ENCODE peak calls at places on chromosomes 12 and 14, in ten cellular contexts. Q is kidney tubule cell; N is activated CD4-positive, CD25-positive, alpha-beta regulatory T cell treated with anti-CD3 and anti-CD28 coated beads, Interleukin-2, amount 50 U/mL, for 72 hours; M is dermis blood vessel endothelial cell; I is K562; K is mesothelial cell of epicardium; D is T-cell; H is SW 1271; C is activated CD4-positive, alpha-beta T cell treated with anti-CD3 and anti-CD28 coated beads for 1 hour; U is MCF 10A. E is an unnamed sample.

GRCh38 chr12:12376636-12377448 is 20.0 kb downstream of the BORCS5 start:
- DNase-seq in Q (peak; percentile 81), N (no peak), M (peak; percentile 86), I (peak; percentile 23), K (no peak), D (peak; percentile 16), H (peak; percentile 21), C (no peak), U (peak; percentile 76), E (peak; percentile 86)

GRCh38 chr14:77612011-77612620 is 4.3 kb downstream of the SPTLC2 start:
- DNase-seq in Q (peak; percentile 63), N (no peak), M (no peak), I (no peak), K (no peak), D (no peak), H (no peak), C (no peak), U (no peak), E (peak; percentile 82)

GRCh38 chr12:27817761-27818160 is 37.7 kb upstream of the MANSC4 start:
- DNase-seq in Q (no peak), N (no peak), M (no peak), I (no peak), K (no peak), D (no peak), H (no peak), C (no peak), U (no peak), E (no peak)

GRCh38 chr12:98227162-98227561 is 288.2 kb upstream of the TMPO start:
- DNase-seq in Q (peak; percentile 12), N (no peak), M (peak; percentile 13), I (peak; percentile 18), K (no peak), D (no peak), H (no peak), C (no peak), U (peak; percentile 29), E (no peak)

GRCh38 chr12:1896964-1897363 is 21.5 kb downstream of the CACNA2D4 start:
- DNase-seq in Q (no peak), N (no peak), M (no peak), I (no peak), K (no peak), D (no peak), H (no peak), C (no peak), U (no peak), E (no peak)

GRCh38 chr12:89064780-89065179 is 287.5 kb downstream of the DUSP6 start:
- DNase-seq in Q (peak; percentile 91), N (no peak), M (no peak), I (no peak), K (no peak), D (no peak), H (no peak), C (no peak), U (peak; percentile 80), E (no peak)

GRCh38 chr14:90518941-90519256 is 122.1 kb downstream of the CALM1 start:
- DNase-seq in Q (peak; percentile 20), N (peak; percentile 54), M (peak; percentile 66), I (peak; percentile 66), K (no peak), D (peak; percentile 50), H (no peak), C (peak; percentile 33), U (peak; percentile 72), E (no peak)

GRCh38 chr12:27272375-27273028 is 28.4 kb downstream of the STK38L start:
- DNase-seq in Q (no peak), N (no peak), M (peak; percentile 69), I (no peak), K (no peak), D (no peak), H (no peak), C (no peak), U (no peak), E (no peak)

GRCh38 chr12:50083301-50083700 is 1.8 kb upstream of the SMARCD1 start:
- DNase-seq in Q (no peak), N (no peak), M (no peak), I (no peak), K (no peak), D (no peak), H (no peak), C (no peak), U (no peak), E (no peak)

GRCh38 chr12:29428630-29429029 is 47.7 kb upstream of the ERGIC2 start:
- DNase-seq in Q (peak; percentile 95), N (no peak), M (peak; percentile 63), I (no peak), K (no peak), D (no peak), H (no peak), C (no peak), U (peak; percentile 97), E (no peak)

GRCh38 chr12:5440973-5441372 is 9.1 kb downstream of the NTF3 start:
- DNase-seq in Q (no peak), N (no peak), M (no peak), I (no peak), K (no peak), D (no peak), H (no peak), C (no peak), U (no peak), E (peak; percentile 21)

GRCh38 chr12:124480469-124481256 is 86.7 kb downstream of the NCOR2 start:
- DNase-seq in Q (peak; percentile 92), N (peak; percentile 61), M (peak; percentile 55), I (peak; percentile 36), K (no peak), D (no peak), H (no peak), C (no peak), U (peak; percentile 84), E (no peak)

GRCh38 chr12:57887631-57888406 is 41.3 kb upstream of the CTDSP2 start:
- DNase-seq in Q (no peak), N (no peak), M (peak; percentile 43), I (peak; percentile 39), K (no peak), D (no peak), H (no peak), C (no peak), U (peak; percentile 80), E (no peak)

E was measured in globus pallidus.